ENCODE peak calls at places on chromosomes 1 and 21, in six cellular contexts. One of them, this sample, is unnamed.

GRCh38 chr21:38733973-38734546 is 71.7 kb upstream of the ETS2 start:
- DNase-seq in left ventricle myocardium inferior: peak
- DNase-seq in uterus: peak
- DNase-seq in hepatocyte: peak
- DNase-seq in heart left ventricle: peak
- DNase-seq in A549: peak
- DNase-seq in this sample: peak

GRCh38 chr1:54239603-54240002 is 39.6 kb downstream of the MRPL37 start:
- DNase-seq in left ventricle myocardium inferior: no peak
- DNase-seq in uterus: no peak
- DNase-seq in hepatocyte: no peak
- DNase-seq in heart left ventricle: no peak
- DNase-seq in A549: no peak
- DNase-seq in this sample: no peak

GRCh38 chr1:37595440-37596181 is at the start of gene GNL2:
- DNase-seq in left ventricle myocardium inferior: peak
- DNase-seq in uterus: peak
- DNase-seq in hepatocyte: peak
- DNase-seq in heart left ventricle: peak
- DNase-seq in A549: peak
- DNase-seq in this sample: peak

GRCh38 chr1:218351617-218352438 is 6.7 kb downstream of the TGFB2 start:
- DNase-seq in left ventricle myocardium inferior: no peak
- DNase-seq in uterus: peak
- DNase-seq in hepatocyte: no peak
- DNase-seq in heart left ventricle: no peak
- DNase-seq in A549: no peak
- DNase-seq in this sample: no peak

GRCh38 chr1:54475357-54476230 is 69.4 kb upstream of the SSBP3 start:
- DNase-seq in left ventricle myocardium inferior: no peak
- DNase-seq in uterus: peak
- DNase-seq in hepatocyte: peak
- DNase-seq in heart left ventricle: no peak
- DNase-seq in A549: no peak
- DNase-seq in this sample: no peak

GRCh38 chr1:175443332-175443731 is 250.8 kb upstream of the KIAA0040 start:
- DNase-seq in left ventricle myocardium inferior: no peak
- DNase-seq in uterus: no peak
- DNase-seq in hepatocyte: no peak
- DNase-seq in heart left ventricle: no peak
- DNase-seq in A549: no peak
- DNase-seq in this sample: no peak

GRCh38 chr1:20439282-20439681 is 46.7 kb downstream of the CAMK2N1 start:
- DNase-seq in left ventricle myocardium inferior: no peak
- DNase-seq in uterus: no peak
- DNase-seq in hepatocyte: peak
- DNase-seq in heart left ventricle: no peak
- DNase-seq in A549: no peak
- DNase-seq in this sample: no peak

GRCh38 chr1:10686404-10687040 is 109.9 kb downstream of the CASZ1 start:
- DNase-seq in left ventricle myocardium inferior: no peak
- DNase-seq in uterus: no peak
- DNase-seq in hepatocyte: peak
- DNase-seq in heart left ventricle: no peak
- DNase-seq in A549: no peak
- DNase-seq in this sample: no peak

GRCh38 chr21:45299026-45299863 is 11.6 kb upstream of the POFUT2 start:
- DNase-seq in left ventricle myocardium inferior: peak
- DNase-seq in uterus: peak
- DNase-seq in hepatocyte: no peak
- DNase-seq in heart left ventricle: peak
- DNase-seq in A549: no peak
- DNase-seq in this sample: no peak

GRCh38 chr1:189269011-189269410 is 1208.7 kb downstream of the BRINP3 start:
- DNase-seq in left ventricle myocardium inferior: no peak
- DNase-seq in uterus: no peak
- DNase-seq in hepatocyte: no peak
- DNase-seq in heart left ventricle: no peak
- DNase-seq in A549: no peak
- DNase-seq in this sample: no peak

GRCh38 chr1:206953126-206953525 is 6.9 kb upstream of the PIGR start:
- DNase-seq in left ventricle myocardium inferior: no peak
- DNase-seq in uterus: no peak
- DNase-seq in hepatocyte: no peak
- DNase-seq in heart left ventricle: no peak
- DNase-seq in A549: no peak
- DNase-seq in this sample: peak

GRCh38 chr1:185400057-185400456 is 83.0 kb upstream of the IVNS1ABP start:
- DNase-seq in left ventricle myocardium inferior: no peak
- DNase-seq in uterus: no peak
- DNase-seq in hepatocyte: no peak
- DNase-seq in heart left ventricle: no peak
- DNase-seq in A549: no peak
- DNase-seq in this sample: no peak

GRCh38 chr1:81144240-81144639 is 656.5 kb upstream of the ADGRL2 start:
- DNase-seq in left ventricle myocardium inferior: no peak
- DNase-seq in uterus: no peak
- DNase-seq in hepatocyte: no peak
- DNase-seq in heart left ventricle: no peak
- DNase-seq in A549: no peak
- DNase-seq in this sample: no peak

GRCh38 chr1:98781906-98782305 is 120.4 kb downstream of the SNX7 start:
- DNase-seq in left ventricle myocardium inferior: no peak
- DNase-seq in uterus: no peak
- DNase-seq in hepatocyte: no peak
- DNase-seq in heart left ventricle: no peak
- DNase-seq in A549: no peak
- DNase-seq in this sample: no peak

GRCh38 chr1:29849038-29849750 is 612.9 kb downstream of the PTPRU start:
- DNase-seq in left ventricle myocardium inferior: no peak
- DNase-seq in uterus: no peak
- DNase-seq in hepatocyte: peak
- DNase-seq in heart left ventricle: no peak
- DNase-seq in A549: no peak
- DNase-seq in this sample: no peak

GRCh38 chr1:55893155-55893554 is 678.0 kb upstream of the USP24 start:
- DNase-seq in left ventricle myocardium inferior: no peak
- DNase-seq in uterus: no peak
- DNase-seq in hepatocyte: peak
- DNase-seq in heart left ventricle: no peak
- DNase-seq in A549: peak
- DNase-seq in this sample: no peak

GRCh38 chr1:212982430-212983152 is 32.2 kb downstream of the VASH2 start:
- DNase-seq in left ventricle myocardium inferior: no peak
- DNase-seq in uterus: no peak
- DNase-seq in hepatocyte: no peak
- DNase-seq in heart left ventricle: peak
- DNase-seq in A549: no peak
- DNase-seq in this sample: no peak

GRCh38 chr1:171119648-171120047 is 28.9 kb downstream of the FMO3 start:
- DNase-seq in left ventricle myocardium inferior: no peak
- DNase-seq in uterus: no peak
- DNase-seq in hepatocyte: no peak
- DNase-seq in heart left ventricle: no peak
- DNase-seq in A549: no peak
- DNase-seq in this sample: no peak

GRCh38 chr1:171113377-171113776 is 22.7 kb downstream of the FMO3 start:
- DNase-seq in left ventricle myocardium inferior: no peak
- DNase-seq in uterus: no peak
- DNase-seq in hepatocyte: no peak
- DNase-seq in heart left ventricle: no peak
- DNase-seq in A549: no peak
- DNase-seq in this sample: no peak

GRCh38 chr1:171116676-171117075 is 26.0 kb downstream of the FMO3 start:
- DNase-seq in left ventricle myocardium inferior: no peak
- DNase-seq in uterus: no peak
- DNase-seq in hepatocyte: no peak
- DNase-seq in heart left ventricle: no peak
- DNase-seq in A549: no peak
- DNase-seq in this sample: no peak

GRCh38 chr1:171117085-171117484 is 26.4 kb downstream of the FMO3 start:
- DNase-seq in left ventricle myocardium inferior: no peak
- DNase-seq in uterus: no peak
- DNase-seq in hepatocyte: no peak
- DNase-seq in heart left ventricle: no peak
- DNase-seq in A549: no peak
- DNase-seq in this sample: no peak

GRCh38 chr1:171115280-171115897 is 24.7 kb downstream of the FMO3 start:
- DNase-seq in left ventricle myocardium inferior: no peak
- DNase-seq in uterus: no peak
- DNase-seq in hepatocyte: no peak
- DNase-seq in heart left ventricle: no peak
- DNase-seq in A549: no peak
- DNase-seq in this sample: no peak
- H3K27ac ChIP-seq in left ventricle myocardium inferior: peak
- H3K27ac ChIP-seq in uterus: peak
- H3K27ac ChIP-seq in hepatocyte: no peak
- H3K27ac ChIP-seq in heart left ventricle: no peak
- H3K27ac ChIP-seq in A549: no peak
- H3K27ac ChIP-seq in this sample: no peak

DNA sequence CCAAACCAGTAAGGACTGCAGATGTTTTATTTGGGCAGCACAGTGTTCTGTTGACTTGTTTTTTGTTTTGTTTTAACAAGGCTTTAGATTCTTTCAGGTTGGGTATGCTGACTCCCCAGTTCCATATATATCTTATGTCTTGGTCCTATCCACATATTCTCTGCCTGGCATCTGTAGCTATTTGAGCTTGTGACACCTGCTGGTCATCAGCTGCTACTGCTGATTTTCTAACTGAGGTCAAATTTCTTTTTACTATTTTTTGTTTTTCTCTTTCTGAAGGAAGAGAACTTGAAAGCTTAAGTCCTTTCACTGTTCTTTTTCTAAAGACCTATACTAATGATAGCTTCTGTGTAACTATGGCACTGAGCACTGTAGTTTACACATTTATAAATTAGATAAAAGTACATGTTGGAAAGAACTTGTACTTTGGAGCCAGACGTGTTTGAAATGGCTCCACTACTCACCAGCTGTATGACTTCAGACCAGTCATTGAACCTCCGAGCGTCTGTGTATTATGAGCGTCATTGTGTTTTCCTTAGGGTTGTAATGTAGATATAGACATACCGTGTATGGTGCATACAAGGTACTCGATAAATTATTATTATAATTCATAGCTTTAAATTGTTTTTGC is 109.4 kb downstream of the NRDC start:
- DNase-seq in left ventricle myocardium inferior: no peak
- DNase-seq in uterus: peak
- DNase-seq in hepatocyte: peak
- DNase-seq in heart left ventricle: no peak
- DNase-seq in A549: peak
- DNase-seq in this sample: peak
- H3K4me3 ChIP-seq in left ventricle myocardium inferior: no peak
- H3K4me3 ChIP-seq in uterus: no peak
- H3K4me3 ChIP-seq in hepatocyte: no peak
- H3K4me3 ChIP-seq in heart left ventricle: no peak
- H3K4me3 ChIP-seq in A549: no peak
- H3K4me3 ChIP-seq in this sample: no peak

GRCh38 chr1:3319874-3320245 is 134.6 kb upstream of the ARHGEF16 start:
- DNase-seq in left ventricle myocardium inferior: no peak
- DNase-seq in uterus: peak
- DNase-seq in hepatocyte: peak
- DNase-seq in heart left ventricle: no peak
- DNase-seq in A549: peak
- DNase-seq in this sample: peak
- H3K27ac ChIP-seq in left ventricle myocardium inferior: no peak
- H3K27ac ChIP-seq in uterus: no peak
- H3K27ac ChIP-seq in hepatocyte: peak
- H3K27ac ChIP-seq in heart left ventricle: no peak
- H3K27ac ChIP-seq in A549: peak
- H3K27ac ChIP-seq in this sample: no peak

GRCh38 chr1:226457307-226457712 is 49.4 kb upstream of the PARP1 start:
- DNase-seq in left ventricle myocardium inferior: no peak
- DNase-seq in uterus: no peak
- DNase-seq in hepatocyte: no peak
- DNase-seq in heart left ventricle: no peak
- DNase-seq in A549: no peak
- DNase-seq in this sample: no peak
- H3K4me3 ChIP-seq in left ventricle myocardium inferior: no peak
- H3K4me3 ChIP-seq in uterus: no peak
- H3K4me3 ChIP-seq in hepatocyte: no peak
- H3K4me3 ChIP-seq in heart left ventricle: no peak
- H3K4me3 ChIP-seq in A549: no peak
- H3K4me3 ChIP-seq in this sample: no peak

GRCh38 chr1:203448521-203449061 is 27.0 kb upstream of the PRELP start:
- DNase-seq in left ventricle myocardium inferior: peak
- DNase-seq in uterus: peak
- DNase-seq in hepatocyte: peak
- DNase-seq in heart left ventricle: peak
- DNase-seq in A549: no peak
- DNase-seq in this sample: no peak

GRCh38 chr1:203450016-203450415 is 25.6 kb upstream of the PRELP start:
- DNase-seq in left ventricle myocardium inferior: no peak
- DNase-seq in uterus: no peak
- DNase-seq in hepatocyte: no peak
- DNase-seq in heart left ventricle: no peak
- DNase-seq in A549: no peak
- DNase-seq in this sample: no peak

GRCh38 chr1:203450541-203451149 is 25.0 kb upstream of the PRELP start:
- DNase-seq in left ventricle myocardium inferior: no peak
- DNase-seq in uterus: no peak
- DNase-seq in hepatocyte: no peak
- DNase-seq in heart left ventricle: no peak
- DNase-seq in A549: no peak
- DNase-seq in this sample: no peak

GRCh38 chr1:203444077-203444683 is 31.4 kb upstream of the PRELP start:
- DNase-seq in left ventricle myocardium inferior: no peak
- DNase-seq in uterus: no peak
- DNase-seq in hepatocyte: peak
- DNase-seq in heart left ventricle: no peak
- DNase-seq in A549: no peak
- DNase-seq in this sample: no peak

DNA sequence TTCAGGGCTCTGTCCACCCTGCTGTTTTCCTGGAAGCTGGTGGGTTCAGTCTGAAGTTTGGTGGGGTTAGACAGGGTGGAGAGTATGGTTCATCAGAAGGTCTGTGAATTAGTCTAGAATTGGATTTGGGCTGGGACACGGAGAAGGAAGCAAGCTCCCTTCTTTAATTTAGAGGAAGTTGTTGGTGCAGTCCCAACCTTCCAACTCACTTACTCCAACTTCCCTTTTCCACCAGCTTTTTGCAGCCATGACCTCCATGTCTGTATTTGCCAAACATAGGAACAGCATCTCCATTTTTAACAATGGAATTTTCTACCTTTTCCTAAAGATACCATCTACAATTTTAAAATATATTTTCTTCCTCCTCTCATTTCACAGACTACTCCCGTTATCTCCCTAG is 28.5 kb upstream of the PRELP start:
- DNase-seq in left ventricle myocardium inferior: no peak
- DNase-seq in uterus: no peak
- DNase-seq in hepatocyte: no peak
- DNase-seq in heart left ventricle: no peak
- DNase-seq in A549: no peak
- DNase-seq in this sample: no peak
- H3K27ac ChIP-seq in left ventricle myocardium inferior: no peak
- H3K27ac ChIP-seq in uterus: peak
- H3K27ac ChIP-seq in hepatocyte: peak
- H3K27ac ChIP-seq in heart left ventricle: no peak
- H3K27ac ChIP-seq in A549: no peak
- H3K27ac ChIP-seq in this sample: no peak